ENCODE peak calls at places on chromosomes 3 and 15, in nine cellular contexts. One of them, this sample, is unnamed.

GRCh38 chr3:139427283-139428060 is 38.0 kb upstream of the COPB2 start:
- DNase-seq in dorsolateral prefrontal cortex: no peak
- DNase-seq in fibroblast of the aortic adventitia: peak; percentile 86
- DNase-seq in neural progenitor cell: peak; percentile 88
- DNase-seq in pancreas: no peak
- DNase-seq in neural crest cell: peak; percentile 14
- DNase-seq in esophagus squamous epithelium: no peak
- DNase-seq in astrocyte of the spinal cord: peak; percentile 82
- DNase-seq in foreskin fibroblast: peak; percentile 41
- DNase-seq in this sample: peak; percentile 27

GRCh38 chr3:16849240-16849639 is 35.5 kb upstream of the PLCL2 start:
- DNase-seq in dorsolateral prefrontal cortex: peak; percentile 56
- DNase-seq in neural crest cell: peak; percentile 12
- DNase-seq in pancreas: no peak
- DNase-seq in neural progenitor cell: peak; percentile 58
- DNase-seq in foreskin fibroblast: no peak
- DNase-seq in fibroblast of the aortic adventitia: peak; percentile 4
- DNase-seq in esophagus squamous epithelium: peak; percentile 6
- DNase-seq in astrocyte of the spinal cord: peak; percentile 62
- DNase-seq in this sample: peak; percentile 42

GRCh38 chr3:194346035-194346434 is 5.1 kb downstream of the CPN2 start:
- DNase-seq in neural progenitor cell: no peak
- DNase-seq in fibroblast of the aortic adventitia: no peak
- DNase-seq in esophagus squamous epithelium: no peak
- DNase-seq in neural crest cell: no peak
- DNase-seq in foreskin fibroblast: no peak
- DNase-seq in dorsolateral prefrontal cortex: no peak
- DNase-seq in astrocyte of the spinal cord: no peak
- DNase-seq in pancreas: no peak
- DNase-seq in this sample: no peak

GRCh38 chr15:23038741-23039150 is 623 bp downstream of the TUBGCP5 start:
- DNase-seq in dorsolateral prefrontal cortex: no peak
- DNase-seq in neural progenitor cell: no peak
- DNase-seq in neural crest cell: no peak
- DNase-seq in foreskin fibroblast: peak; percentile 42
- DNase-seq in fibroblast of the aortic adventitia: peak; percentile 62
- DNase-seq in pancreas: no peak
- DNase-seq in astrocyte of the spinal cord: peak; percentile 63
- DNase-seq in esophagus squamous epithelium: no peak
- DNase-seq in this sample: no peak

GRCh38 chr15:52481915-52482314 is 46.8 kb downstream of the MYO5A start:
- DNase-seq in foreskin fibroblast: peak; percentile 67
- DNase-seq in neural crest cell: no peak
- DNase-seq in pancreas: no peak
- DNase-seq in astrocyte of the spinal cord: peak; percentile 93
- DNase-seq in esophagus squamous epithelium: peak; percentile 17
- DNase-seq in dorsolateral prefrontal cortex: no peak
- DNase-seq in fibroblast of the aortic adventitia: peak; percentile 76
- DNase-seq in neural progenitor cell: no peak
- DNase-seq in this sample: no peak

GRCh38 chr3:169112153-169112892 is 551.2 kb downstream of the MECOM start:
- DNase-seq in esophagus squamous epithelium: no peak
- DNase-seq in pancreas: no peak
- DNase-seq in neural progenitor cell: no peak
- DNase-seq in astrocyte of the spinal cord: peak; percentile 87
- DNase-seq in fibroblast of the aortic adventitia: peak; percentile 79
- DNase-seq in foreskin fibroblast: peak; percentile 88
- DNase-seq in dorsolateral prefrontal cortex: no peak
- DNase-seq in neural crest cell: no peak
- DNase-seq in this sample: no peak

GRCh38 chr3:43257850-43258249 is 28.5 kb upstream of the SNRK start:
- DNase-seq in pancreas: no peak
- DNase-seq in neural progenitor cell: no peak
- DNase-seq in foreskin fibroblast: no peak
- DNase-seq in astrocyte of the spinal cord: no peak
- DNase-seq in fibroblast of the aortic adventitia: no peak
- DNase-seq in dorsolateral prefrontal cortex: no peak
- DNase-seq in neural crest cell: no peak
- DNase-seq in esophagus squamous epithelium: no peak
- DNase-seq in this sample: no peak

GRCh38 chr15:73052679-73053397 is 575 bp downstream of the NEO1 start:
- DNase-seq in foreskin fibroblast: no peak
- DNase-seq in dorsolateral prefrontal cortex: peak; percentile 66
- DNase-seq in esophagus squamous epithelium: no peak
- DNase-seq in neural crest cell: peak; percentile 48
- DNase-seq in astrocyte of the spinal cord: peak; percentile 26
- DNase-seq in fibroblast of the aortic adventitia: peak; percentile 17
- DNase-seq in neural progenitor cell: peak; percentile 90
- DNase-seq in pancreas: peak; percentile 75
- DNase-seq in this sample: peak; percentile 72

GRCh38 chr3:100069472-100069871 is 44.8 kb downstream of the FILIP1L start:
- DNase-seq in pancreas: no peak
- DNase-seq in astrocyte of the spinal cord: no peak
- DNase-seq in neural progenitor cell: no peak
- DNase-seq in foreskin fibroblast: no peak
- DNase-seq in esophagus squamous epithelium: no peak
- DNase-seq in dorsolateral prefrontal cortex: no peak
- DNase-seq in fibroblast of the aortic adventitia: no peak
- DNase-seq in neural crest cell: no peak
- DNase-seq in this sample: no peak

GRCh38 chr15:100863406-100864198 is 16.0 kb upstream of the ALDH1A3 start:
- DNase-seq in neural progenitor cell: no peak
- DNase-seq in esophagus squamous epithelium: no peak
- DNase-seq in pancreas: no peak
- DNase-seq in fibroblast of the aortic adventitia: peak; percentile 67
- DNase-seq in astrocyte of the spinal cord: no peak
- DNase-seq in neural crest cell: no peak
- DNase-seq in foreskin fibroblast: no peak
- DNase-seq in dorsolateral prefrontal cortex: peak; percentile 81
- DNase-seq in this sample: no peak

GRCh38 chr3:195906865-195907729 is 1.3 kb downstream of the TNK2 start:
- DNase-seq in pancreas: peak; percentile 79
- DNase-seq in fibroblast of the aortic adventitia: no peak
- DNase-seq in neural crest cell: no peak
- DNase-seq in neural progenitor cell: no peak
- DNase-seq in astrocyte of the spinal cord: no peak
- DNase-seq in foreskin fibroblast: no peak
- DNase-seq in esophagus squamous epithelium: no peak
- DNase-seq in dorsolateral prefrontal cortex: peak; percentile 68
- DNase-seq in this sample: no peak

GRCh38 chr3:8879347-8879944 is 83.8 kb downstream of the RAD18 start:
- DNase-seq in neural progenitor cell: no peak
- DNase-seq in dorsolateral prefrontal cortex: no peak
- DNase-seq in esophagus squamous epithelium: no peak
- DNase-seq in fibroblast of the aortic adventitia: no peak
- DNase-seq in pancreas: no peak
- DNase-seq in neural crest cell: no peak
- DNase-seq in astrocyte of the spinal cord: no peak
- DNase-seq in foreskin fibroblast: no peak
- DNase-seq in this sample: no peak

GRCh38 chr3:123449092-123449985 is 449 bp upstream of the ADCY5 start:
- DNase-seq in pancreas: peak; percentile 80
- DNase-seq in fibroblast of the aortic adventitia: peak; percentile 3
- DNase-seq in neural crest cell: peak; percentile 37
- DNase-seq in astrocyte of the spinal cord: peak; percentile 9
- DNase-seq in foreskin fibroblast: peak; percentile 16
- DNase-seq in dorsolateral prefrontal cortex: peak; percentile 78
- DNase-seq in neural progenitor cell: peak; percentile 73
- DNase-seq in esophagus squamous epithelium: no peak
- DNase-seq in this sample: peak; percentile 76

GRCh38 chr3:40096561-40097506 is 212.7 kb upstream of the EIF1B start:
- DNase-seq in pancreas: peak; percentile 51
- DNase-seq in fibroblast of the aortic adventitia: peak; percentile 44
- DNase-seq in esophagus squamous epithelium: no peak
- DNase-seq in neural crest cell: no peak
- DNase-seq in foreskin fibroblast: peak; percentile 32
- DNase-seq in neural progenitor cell: no peak
- DNase-seq in dorsolateral prefrontal cortex: peak; percentile 73
- DNase-seq in astrocyte of the spinal cord: peak; percentile 23
- DNase-seq in this sample: no peak

GRCh38 chr3:16315623-16316022 is 50.6 kb downstream of the OXNAD1 start:
- DNase-seq in pancreas: no peak
- DNase-seq in neural crest cell: no peak
- DNase-seq in esophagus squamous epithelium: no peak
- DNase-seq in neural progenitor cell: no peak
- DNase-seq in dorsolateral prefrontal cortex: no peak
- DNase-seq in fibroblast of the aortic adventitia: no peak
- DNase-seq in foreskin fibroblast: no peak
- DNase-seq in astrocyte of the spinal cord: no peak
- DNase-seq in this sample: no peak

GRCh38 chr3:155411500-155412223 is 118.2 kb upstream of the STRIT1 start:
- DNase-seq in dorsolateral prefrontal cortex: no peak
- DNase-seq in astrocyte of the spinal cord: no peak
- DNase-seq in neural crest cell: no peak
- DNase-seq in pancreas: no peak
- DNase-seq in esophagus squamous epithelium: no peak
- DNase-seq in neural progenitor cell: no peak
- DNase-seq in fibroblast of the aortic adventitia: no peak
- DNase-seq in foreskin fibroblast: no peak
- DNase-seq in this sample: no peak
- TF ChIP-seq CTCF in dorsolateral prefrontal cortex: no peak
- TF ChIP-seq CTCF in astrocyte of the spinal cord: no peak
- TF ChIP-seq CTCF in neural crest cell: peak; percentile 13
- TF ChIP-seq CTCF in pancreas: no peak
- TF ChIP-seq CTCF in esophagus squamous epithelium: no peak
- TF ChIP-seq CTCF in neural progenitor cell: no peak
- TF ChIP-seq CTCF in fibroblast of the aortic adventitia: no peak
- TF ChIP-seq CTCF in foreskin fibroblast: no peak
- TF ChIP-seq CTCF in this sample: no peak

GRCh38 chr3:13016083-13016725 is 57.0 kb downstream of the IQSEC1 start:
- DNase-seq in fibroblast of the aortic adventitia: no peak
- DNase-seq in foreskin fibroblast: no peak
- DNase-seq in neural crest cell: no peak
- DNase-seq in pancreas: no peak
- DNase-seq in neural progenitor cell: no peak
- DNase-seq in esophagus squamous epithelium: no peak
- DNase-seq in dorsolateral prefrontal cortex: no peak
- DNase-seq in astrocyte of the spinal cord: no peak
- DNase-seq in this sample: no peak
- TF ChIP-seq CTCF in fibroblast of the aortic adventitia: no peak
- TF ChIP-seq CTCF in foreskin fibroblast: no peak
- TF ChIP-seq CTCF in neural crest cell: no peak
- TF ChIP-seq CTCF in pancreas: no peak
- TF ChIP-seq CTCF in neural progenitor cell: no peak
- TF ChIP-seq CTCF in esophagus squamous epithelium: no peak
- TF ChIP-seq CTCF in dorsolateral prefrontal cortex: no peak
- TF ChIP-seq CTCF in astrocyte of the spinal cord: no peak
- TF ChIP-seq CTCF in this sample: no peak

DNA sequence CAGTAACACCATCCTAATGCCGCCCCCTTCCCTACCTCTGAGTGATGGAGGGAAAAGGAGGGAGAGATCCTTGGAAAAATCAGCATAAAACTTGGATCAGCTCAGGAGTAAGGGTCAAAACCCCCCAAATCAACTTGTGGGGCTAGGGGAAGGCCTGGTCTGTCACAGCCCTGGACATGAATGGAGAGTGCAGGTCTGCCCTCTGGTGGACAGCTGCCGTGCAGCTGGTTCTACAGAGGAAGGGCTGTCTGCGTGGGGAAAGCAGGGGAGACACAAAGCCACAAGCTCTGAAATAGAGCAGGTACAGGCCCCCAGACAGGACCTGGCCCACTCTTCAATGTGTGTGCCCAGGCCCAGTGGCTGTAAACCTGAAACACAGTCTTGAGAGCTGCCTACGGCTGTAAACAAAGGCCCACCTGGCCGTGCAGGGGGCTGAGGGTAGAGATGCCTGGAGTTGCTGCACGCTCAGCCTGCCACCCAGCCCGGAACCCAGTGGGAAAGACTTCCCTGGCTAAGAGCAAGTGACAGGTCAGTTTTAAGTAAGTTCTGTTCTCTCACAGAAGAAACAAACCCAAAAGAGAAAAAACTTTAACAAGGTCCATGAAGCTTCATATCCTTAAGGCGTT is 16.4 kb downstream of the CLK3 start:
- DNase-seq in neural crest cell: peak; percentile 77
- DNase-seq in foreskin fibroblast: no peak
- DNase-seq in dorsolateral prefrontal cortex: no peak
- DNase-seq in fibroblast of the aortic adventitia: peak; percentile 52
- DNase-seq in pancreas: peak; percentile 72
- DNase-seq in astrocyte of the spinal cord: peak; percentile 47
- DNase-seq in neural progenitor cell: peak; percentile 72
- DNase-seq in esophagus squamous epithelium: no peak
- DNase-seq in this sample: peak; percentile 76
- TF ChIP-seq CTCF in neural crest cell: peak; percentile 88
- TF ChIP-seq CTCF in foreskin fibroblast: peak; percentile 95
- TF ChIP-seq CTCF in dorsolateral prefrontal cortex: peak; percentile 80
- TF ChIP-seq CTCF in fibroblast of the aortic adventitia: peak; percentile 90
- TF ChIP-seq CTCF in pancreas: peak; percentile 74
- TF ChIP-seq CTCF in astrocyte of the spinal cord: peak; percentile 96
- TF ChIP-seq CTCF in neural progenitor cell: peak; percentile 87
- TF ChIP-seq CTCF in esophagus squamous epithelium: peak; percentile 55
- TF ChIP-seq CTCF in this sample: peak; percentile 78

GRCh38 chr3:165521131-165521871 is 315.9 kb downstream of the BCHE start:
- DNase-seq in fibroblast of the aortic adventitia: no peak
- DNase-seq in neural progenitor cell: no peak
- DNase-seq in pancreas: no peak
- DNase-seq in esophagus squamous epithelium: no peak
- DNase-seq in foreskin fibroblast: no peak
- DNase-seq in astrocyte of the spinal cord: no peak
- DNase-seq in dorsolateral prefrontal cortex: no peak
- DNase-seq in neural crest cell: no peak
- DNase-seq in this sample: no peak

GRCh38 chr3:165529451-165529850 is 307.8 kb downstream of the BCHE start:
- DNase-seq in pancreas: no peak
- DNase-seq in astrocyte of the spinal cord: no peak
- DNase-seq in esophagus squamous epithelium: no peak
- DNase-seq in neural progenitor cell: no peak
- DNase-seq in neural crest cell: no peak
- DNase-seq in fibroblast of the aortic adventitia: no peak
- DNase-seq in foreskin fibroblast: no peak
- DNase-seq in dorsolateral prefrontal cortex: no peak
- DNase-seq in this sample: no peak

GRCh38 chr3:165522371-165522770 is 314.9 kb downstream of the BCHE start:
- DNase-seq in fibroblast of the aortic adventitia: no peak
- DNase-seq in neural crest cell: no peak
- DNase-seq in esophagus squamous epithelium: no peak
- DNase-seq in neural progenitor cell: peak; percentile 22
- DNase-seq in dorsolateral prefrontal cortex: no peak
- DNase-seq in pancreas: no peak
- DNase-seq in astrocyte of the spinal cord: no peak
- DNase-seq in foreskin fibroblast: no peak
- DNase-seq in this sample: no peak

GRCh38 chr3:165523801-165524200 is 313.4 kb downstream of the BCHE start:
- DNase-seq in dorsolateral prefrontal cortex: no peak
- DNase-seq in foreskin fibroblast: no peak
- DNase-seq in neural progenitor cell: no peak
- DNase-seq in esophagus squamous epithelium: no peak
- DNase-seq in fibroblast of the aortic adventitia: peak; percentile 86
- DNase-seq in neural crest cell: no peak
- DNase-seq in astrocyte of the spinal cord: peak; percentile 82
- DNase-seq in pancreas: no peak
- DNase-seq in this sample: no peak

DNA sequence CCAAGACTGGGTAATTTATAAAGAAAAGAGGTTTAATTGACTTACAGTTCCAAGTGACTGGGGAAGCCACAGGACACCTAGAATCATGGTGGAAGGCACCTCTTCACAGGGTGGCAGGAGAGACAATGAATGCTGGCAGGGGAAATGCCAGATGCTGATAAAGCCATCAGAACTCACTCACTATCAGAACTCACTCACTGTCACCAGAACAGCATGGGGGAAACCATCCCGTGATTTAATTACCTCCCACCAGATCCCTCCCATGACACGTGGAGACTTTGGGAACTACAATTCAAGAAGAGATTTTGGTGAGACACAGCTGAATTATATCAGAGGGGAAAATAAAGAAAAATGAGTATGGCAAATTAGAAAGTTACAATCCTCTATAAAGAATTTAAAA is 310.9 kb downstream of the BCHE start:
- DNase-seq in astrocyte of the spinal cord: no peak
- DNase-seq in pancreas: no peak
- DNase-seq in dorsolateral prefrontal cortex: no peak
- DNase-seq in fibroblast of the aortic adventitia: no peak
- DNase-seq in foreskin fibroblast: no peak
- DNase-seq in esophagus squamous epithelium: no peak
- DNase-seq in neural progenitor cell: peak; percentile 47
- DNase-seq in neural crest cell: no peak
- DNase-seq in this sample: no peak
- TF ChIP-seq CTCF in astrocyte of the spinal cord: no peak
- TF ChIP-seq CTCF in pancreas: no peak
- TF ChIP-seq CTCF in dorsolateral prefrontal cortex: no peak
- TF ChIP-seq CTCF in fibroblast of the aortic adventitia: no peak
- TF ChIP-seq CTCF in foreskin fibroblast: no peak
- TF ChIP-seq CTCF in esophagus squamous epithelium: no peak
- TF ChIP-seq CTCF in neural progenitor cell: peak; percentile 19
- TF ChIP-seq CTCF in neural crest cell: no peak
- TF ChIP-seq CTCF in this sample: no peak